ENCODE peak calls at places on chromosomes 5 and 9, in four cellular contexts. One of them, this sample, is unnamed.

GRCh38 chr5:153827407-153827806 is 211.3 kb downstream of the FAM114A2 start:
- DNase-seq in hepatocyte: no peak
- DNase-seq in mesothelial cell of epicardium: no peak
- DNase-seq in pancreas: no peak
- DNase-seq in this sample: no peak

GRCh38 chr9:108412755-108413154 is 443.0 kb downstream of the ACTL7B start:
- DNase-seq in mesothelial cell of epicardium: no peak
- DNase-seq in hepatocyte: peak
- DNase-seq in pancreas: no peak
- DNase-seq in this sample: no peak

GRCh38 chr5:36899860-36900259 is 23.3 kb downstream of the NIPBL start:
- DNase-seq in mesothelial cell of epicardium: no peak
- DNase-seq in pancreas: no peak
- DNase-seq in hepatocyte: no peak
- DNase-seq in this sample: no peak

GRCh38 chr5:88875609-88876234 is 7.3 kb downstream of the MEF2C start:
- DNase-seq in mesothelial cell of epicardium: no peak
- DNase-seq in hepatocyte: no peak
- DNase-seq in pancreas: no peak
- DNase-seq in this sample: no peak

GRCh38 chr9:85377751-85378289 is 363.9 kb downstream of the AGTPBP1 start:
- DNase-seq in pancreas: no peak
- DNase-seq in hepatocyte: no peak
- DNase-seq in mesothelial cell of epicardium: no peak
- DNase-seq in this sample: no peak

GRCh38 chr9:27422435-27422834 is 101.7 kb upstream of the IFNK start:
- DNase-seq in pancreas: no peak
- DNase-seq in hepatocyte: no peak
- DNase-seq in mesothelial cell of epicardium: no peak
- DNase-seq in this sample: no peak

GRCh38 chr5:91641730-91642350 is 258.7 kb upstream of the ARRDC3 start:
- DNase-seq in hepatocyte: peak
- DNase-seq in pancreas: no peak
- DNase-seq in mesothelial cell of epicardium: no peak
- DNase-seq in this sample: peak

GRCh38 chr5:43601454-43602260 is 1.3 kb upstream of the NNT start:
- DNase-seq in mesothelial cell of epicardium: no peak
- DNase-seq in pancreas: no peak
- DNase-seq in hepatocyte: no peak
- DNase-seq in this sample: no peak

GRCh38 chr5:61301820-61302563 is 30.1 kb upstream of the ZSWIM6 start:
- DNase-seq in hepatocyte: peak
- DNase-seq in pancreas: peak
- DNase-seq in mesothelial cell of epicardium: no peak
- DNase-seq in this sample: peak

GRCh38 chr5:78647411-78647818 is 1.2 kb downstream of the LHFPL2 start:
- DNase-seq in hepatocyte: peak
- DNase-seq in pancreas: no peak
- DNase-seq in mesothelial cell of epicardium: no peak
- DNase-seq in this sample: no peak

GRCh38 chr9:111866976-111867375 is 29.6 kb upstream of the UGCG start:
- DNase-seq in hepatocyte: no peak
- DNase-seq in mesothelial cell of epicardium: no peak
- DNase-seq in pancreas: no peak
- DNase-seq in this sample: peak

GRCh38 chr9:136297016-136297691 is 6.7 kb downstream of the CCDC187 start:
- DNase-seq in hepatocyte: no peak
- DNase-seq in pancreas: peak
- DNase-seq in mesothelial cell of epicardium: no peak
- DNase-seq in this sample: no peak

GRCh38 chr9:95124582-95125359 is 192.7 kb downstream of the FANCC start:
- DNase-seq in hepatocyte: no peak
- DNase-seq in pancreas: no peak
- DNase-seq in mesothelial cell of epicardium: no peak
- DNase-seq in this sample: no peak
- TF ChIP-seq CTCF in hepatocyte: peak
- TF ChIP-seq CTCF in pancreas: no peak
- TF ChIP-seq CTCF in mesothelial cell of epicardium: no peak
- TF ChIP-seq CTCF in this sample: peak

GRCh38 chr5:25119654-25120053 is 474.9 kb upstream of the CDH10 start:
- DNase-seq in pancreas: no peak
- DNase-seq in mesothelial cell of epicardium: no peak
- DNase-seq in hepatocyte: peak
- DNase-seq in this sample: no peak
- TF ChIP-seq CTCF in pancreas: no peak
- TF ChIP-seq CTCF in mesothelial cell of epicardium: peak
- TF ChIP-seq CTCF in hepatocyte: peak
- TF ChIP-seq CTCF in this sample: no peak

GRCh38 chr9:91256235-91256634 is 105.5 kb downstream of the AUH start:
- DNase-seq in pancreas: no peak
- DNase-seq in mesothelial cell of epicardium: no peak
- DNase-seq in hepatocyte: no peak
- DNase-seq in this sample: no peak

GRCh38 chr9:91258448-91258847 is 103.3 kb downstream of the AUH start:
- DNase-seq in pancreas: no peak
- DNase-seq in hepatocyte: no peak
- DNase-seq in mesothelial cell of epicardium: no peak
- DNase-seq in this sample: no peak

GRCh38 chr9:91248707-91249106 is 113.0 kb downstream of the AUH start:
- DNase-seq in pancreas: no peak
- DNase-seq in hepatocyte: no peak
- DNase-seq in mesothelial cell of epicardium: no peak
- DNase-seq in this sample: no peak

GRCh38 chr9:91255327-91255726 is 106.4 kb downstream of the AUH start:
- DNase-seq in hepatocyte: no peak
- DNase-seq in pancreas: no peak
- DNase-seq in mesothelial cell of epicardium: no peak
- DNase-seq in this sample: peak

DNA sequence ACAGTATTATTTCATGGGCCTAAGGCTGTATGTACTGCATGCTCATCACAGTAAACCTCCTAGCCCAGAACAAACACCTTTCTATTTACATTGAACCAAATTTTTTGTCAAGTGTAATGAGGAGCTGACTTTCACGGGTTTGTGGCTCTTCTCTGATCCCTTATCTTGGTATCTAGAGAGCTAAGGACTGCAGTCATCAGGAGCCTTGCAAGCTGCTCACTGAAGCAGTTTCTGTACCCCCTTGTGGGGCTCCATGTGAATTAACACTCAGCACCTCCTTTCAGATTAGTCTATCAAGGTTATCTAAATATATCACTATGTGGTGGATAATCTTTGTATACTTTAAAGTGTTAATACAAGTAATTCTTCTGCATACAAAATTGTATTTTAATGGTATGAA is 108.2 kb downstream of the AUH start:
- DNase-seq in hepatocyte: no peak
- DNase-seq in pancreas: no peak
- DNase-seq in mesothelial cell of epicardium: no peak
- DNase-seq in this sample: no peak
- TF ChIP-seq CTCF in hepatocyte: no peak
- TF ChIP-seq CTCF in pancreas: no peak
- TF ChIP-seq CTCF in mesothelial cell of epicardium: no peak
- TF ChIP-seq CTCF in this sample: no peak

GRCh38 chr9:89558500-89558899 is 46.3 kb upstream of the GADD45G start:
- DNase-seq in mesothelial cell of epicardium: no peak
- DNase-seq in pancreas: no peak
- DNase-seq in hepatocyte: no peak
- DNase-seq in this sample: no peak
- TF ChIP-seq CTCF in mesothelial cell of epicardium: no peak
- TF ChIP-seq CTCF in pancreas: no peak
- TF ChIP-seq CTCF in hepatocyte: no peak
- TF ChIP-seq CTCF in this sample: no peak

GRCh38 chr5:64384761-64385160 is 121.1 kb upstream of the RGS7BP start:
- DNase-seq in pancreas: no peak
- DNase-seq in mesothelial cell of epicardium: no peak
- DNase-seq in hepatocyte: peak
- DNase-seq in this sample: no peak
- TF ChIP-seq CTCF in pancreas: no peak
- TF ChIP-seq CTCF in mesothelial cell of epicardium: no peak
- TF ChIP-seq CTCF in hepatocyte: peak
- TF ChIP-seq CTCF in this sample: no peak